ENCODE peak calls at places on chromosomes 6 and 20, in five cellular contexts. O, K, M, H and U are unnamed samples.

GRCh38 chr20:24785141-24785924 is 163.7 kb upstream of the CST7 start:
- DNase-seq in O (no peak), K (no peak), M (no peak), H (peak), U (no peak)

GRCh38 chr6:169378620-169379381 is 125.2 kb upstream of the THBS2 start:
- DNase-seq in O (no peak), K (no peak), M (no peak), H (no peak), U (no peak)

GRCh38 chr20:36717657-36718056 is 28.2 kb downstream of the NDRG3 start:
- DNase-seq in O (no peak), K (no peak), M (no peak), H (no peak), U (peak)

GRCh38 chr6:31383149-31383548 is 20.2 kb upstream of the MICA start:
- DNase-seq in O (no peak), K (no peak), M (no peak), H (peak), U (peak)

GRCh38 chr6:145339089-145339488 is 396.2 kb downstream of the EPM2A start:
- DNase-seq in O (no peak), K (no peak), M (no peak), H (no peak), U (no peak)

GRCh38 chr6:12101048-12101447 is 88.9 kb downstream of the HIVEP1 start:
- DNase-seq in O (no peak), K (no peak), M (no peak), H (no peak), U (no peak)

GRCh38 chr6:44489912-44490604 is 102.6 kb downstream of the CDC5L start:
- DNase-seq in O (no peak), K (no peak), M (no peak), H (peak), U (peak)

GRCh38 chr6:29967379-29968010 is 25.2 kb downstream of the HLA-A start:
- DNase-seq in O (no peak), K (no peak), M (no peak), H (peak), U (peak)

GRCh38 chr6:45376310-45377040 is 1.3 kb downstream of the SUPT3H start:
- DNase-seq in O (no peak), K (no peak), M (no peak), H (peak), U (no peak)

GRCh38 chr20:46767127-46767761 is 57.8 kb downstream of the SLC2A10 start:
- DNase-seq in O (no peak), K (peak), M (no peak), H (peak), U (peak)
- TF ChIP-seq CTCF in O (peak), K (peak), M (peak), H (peak), U (peak)

GRCh38 chr6:157929076-157929475 is 52.6 kb upstream of the SYNJ2 start:
- DNase-seq in O (no peak), K (no peak), M (no peak), H (no peak), U (no peak)

GRCh38 chr6:157921685-157922367 is 59.8 kb upstream of the SYNJ2 start:
- DNase-seq in O (no peak), K (no peak), M (no peak), H (peak), U (no peak)

GRCh38 chr6:157929765-157930319 is 51.8 kb upstream of the SYNJ2 start:
- DNase-seq in O (no peak), K (no peak), M (no peak), H (no peak), U (no peak)

GRCh38 chr6:157928428-157928827 is 53.2 kb upstream of the SYNJ2 start:
- DNase-seq in O (no peak), K (no peak), M (no peak), H (no peak), U (no peak)

GRCh38 chr6:157925771-157926170 is 55.9 kb upstream of the SYNJ2 start:
- DNase-seq in O (no peak), K (no peak), M (no peak), H (no peak), U (no peak)
- TF ChIP-seq CTCF in O (no peak), K (no peak), M (no peak), H (no peak), U (no peak)

GRCh38 chr20:49043000-49043399 is 3.1 kb upstream of the CSE1L start:
- DNase-seq in O (no peak), K (no peak), M (no peak), H (no peak), U (peak)

GRCh38 chr20:49045440-49046086 is 549 bp upstream of the CSE1L start:
- DNase-seq in O (peak), K (no peak), M (peak), H (no peak), U (no peak)

DNA sequence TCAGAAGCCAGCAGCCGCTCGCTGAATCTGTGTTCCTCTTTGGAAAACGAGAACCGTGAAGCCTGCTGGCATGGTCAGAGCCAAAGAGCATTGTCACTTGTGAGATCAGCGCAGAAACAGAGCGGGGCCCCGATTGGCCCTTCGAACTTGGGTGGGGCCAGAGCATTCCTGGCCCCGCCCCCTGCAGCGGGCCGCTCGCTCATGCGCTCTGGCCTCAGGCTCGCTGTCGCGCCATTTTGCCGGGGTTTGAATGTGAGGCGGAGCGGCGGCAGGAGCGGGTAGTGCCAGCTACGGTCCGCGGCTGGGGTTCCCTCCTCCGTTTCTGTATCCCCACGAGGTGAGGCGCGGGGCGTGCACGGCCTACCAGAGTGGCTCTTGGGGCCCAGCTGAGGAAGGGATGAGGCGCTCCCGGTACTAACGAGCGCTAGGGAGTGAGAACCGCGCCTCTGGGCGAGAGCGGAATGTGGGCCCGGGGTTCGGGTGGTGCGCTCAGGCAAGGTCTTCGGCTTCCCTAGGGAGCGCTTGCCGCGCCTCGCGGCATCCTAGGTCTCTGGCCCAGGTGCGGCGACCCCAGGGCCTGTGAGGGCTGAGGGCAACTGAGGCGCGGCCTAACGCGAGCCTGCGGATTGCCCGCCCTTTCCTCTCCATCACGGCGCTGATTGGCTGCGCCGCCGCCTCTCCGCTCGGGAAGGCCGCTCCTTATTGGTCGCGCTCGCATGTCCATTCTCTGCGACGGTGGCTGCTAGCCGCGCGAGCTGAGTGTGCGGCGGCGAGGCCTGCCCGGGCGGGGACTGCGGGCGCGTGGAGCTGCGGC is at the start of gene CSE1L:
- DNase-seq in O (peak), K (peak), M (peak), H (peak), U (peak)
- TF ChIP-seq CTCF in O (no peak), K (no peak), M (no peak), H (no peak), U (no peak)

GRCh38 chr6:74879970-74880369 is 325.9 kb downstream of the COL12A1 start:
- DNase-seq in O (no peak), K (no peak), M (no peak), H (no peak), U (no peak)
- TF ChIP-seq CTCF in O (no peak), K (no peak), M (no peak), H (no peak), U (no peak)

GRCh38 chr6:20691185-20691584 is 156.9 kb downstream of the CDKAL1 start:
- DNase-seq in O (no peak), K (no peak), M (no peak), H (no peak), U (no peak)
- TF ChIP-seq CTCF in O (no peak), K (no peak), M (no peak), H (no peak), U (no peak)

DNA sequence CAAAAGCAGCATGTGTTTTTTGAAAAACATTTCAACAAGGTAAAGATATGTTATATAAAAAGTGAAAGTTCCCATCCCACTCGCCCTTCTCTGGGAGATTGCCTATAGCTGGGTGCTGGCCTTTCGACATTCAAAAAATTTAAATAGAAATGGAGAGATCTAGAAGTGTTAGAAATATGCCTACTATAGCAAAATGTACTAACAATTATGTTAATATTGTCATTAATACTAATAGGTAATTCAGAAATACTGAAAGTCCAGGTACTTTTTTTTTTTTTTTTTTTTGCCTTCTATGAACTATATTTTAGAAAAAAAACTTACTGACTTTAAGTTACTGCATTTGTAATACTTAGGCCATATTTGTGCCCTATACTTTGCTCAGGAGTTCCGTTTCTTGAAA is 87.1 kb downstream of the SESN1 start:
- DNase-seq in O (no peak), K (no peak), M (no peak), H (no peak), U (no peak)
- TF ChIP-seq CTCF in O (no peak), K (no peak), M (no peak), H (no peak), U (no peak)

GRCh38 chr20:41690702-41691101 is 72.5 kb upstream of the CHD6 start:
- DNase-seq in O (no peak), K (no peak), M (no peak), H (no peak), U (no peak)
- TF ChIP-seq CTCF in O (no peak), K (no peak), M (no peak), H (no peak), U (no peak)